ENCODE peak calls at places on chromosomes 2 and 18, in nine cellular contexts. O is stomach, B is GM23338, M is IMR-90, R is A549, D is left ventricle myocardium inferior, E is adrenal gland, Y is tibial artery, I is hepatocyte. G is an unnamed sample. For H3K4me1, the result is how much of the 10 kb centered on the place peaks cover.

GRCh38 chr2:133044556-133044955 is 374.6 kb upstream of the LYPD1 start:
- DNase-seq in O (no peak), B (no peak), M (no peak), R (no peak), D (no peak), E (no peak), Y (no peak), I (no peak), G (no peak)

GRCh38 chr2:85255456-85255812 is 72.4 kb downstream of the TGOLN2 start:
- DNase-seq in O (no peak), B (peak), M (no peak), R (no peak), D (no peak), E (no peak), Y (no peak), I (no peak), G (no peak)

GRCh38 chr18:49584431-49584830 is 22.6 kb downstream of the LIPG start:
- DNase-seq in O (no peak), B (no peak), M (no peak), R (no peak), D (no peak), E (no peak), Y (no peak), I (no peak), G (no peak)

GRCh38 chr2:167771628-167772027 is 475.8 kb downstream of the STK39 start:
- DNase-seq in O (no peak), B (peak), M (no peak), R (no peak), D (no peak), E (no peak), Y (no peak), I (no peak), G (no peak)

GRCh38 chr2:189222440-189222839 is 42.9 kb upstream of the COL5A2 start:
- DNase-seq in O (peak), B (no peak), M (no peak), R (no peak), D (peak), E (no peak), Y (peak), I (peak), G (peak)

GRCh38 chr18:1361931-1362330 is 457.3 kb downstream of the ADCYAP1 start:
- DNase-seq in O (no peak), B (no peak), M (no peak), R (no peak), D (no peak), E (no peak), Y (no peak), I (no peak), G (no peak)

GRCh38 chr2:130864830-130865229 is 28.1 kb downstream of the ARHGEF4 start:
- DNase-seq in O (peak), B (no peak), M (peak), R (no peak), D (peak), E (peak), Y (peak), I (peak), G (no peak)

GRCh38 chr2:226994775-226995174 is 158.9 kb downstream of the RHBDD1 start:
- DNase-seq in O (no peak), B (no peak), M (no peak), R (no peak), D (no peak), E (no peak), Y (no peak), I (no peak), G (no peak)

GRCh38 chr18:79964330-79965118 is at the start of gene HSBP1L1:
- DNase-seq in O (peak), B (peak), M (no peak), R (peak), D (peak), E (peak), Y (no peak), I (peak), G (peak)

GRCh38 chr18:22912149-22912548 is 21.0 kb upstream of the RBBP8 start:
- DNase-seq in O (no peak), B (no peak), M (no peak), R (no peak), D (no peak), E (no peak), Y (no peak), I (no peak), G (no peak)

GRCh38 chr2:154692927-154693326 is 5.6 kb upstream of the KCNJ3 start:
- DNase-seq in O (no peak), B (no peak), M (no peak), R (no peak), D (no peak), E (no peak), Y (peak), I (peak), G (no peak)

GRCh38 chr2:64214281-64215115 is 70.3 kb upstream of the PELI1 start:
- DNase-seq in O (no peak), B (no peak), M (no peak), R (no peak), D (no peak), E (no peak), Y (no peak), I (no peak), G (no peak)

GRCh38 chr2:227528803-227529202 is 56.8 kb downstream of the AGFG1 start:
- DNase-seq in O (no peak), B (no peak), M (no peak), R (no peak), D (no peak), E (no peak), Y (no peak), I (no peak), G (no peak)

GRCh38 chr18:13611616-13612110 is 114.7 kb downstream of the FAM210A start:
- DNase-seq in O (no peak), B (peak), M (peak), R (no peak), D (peak), E (peak), Y (peak), I (peak), G (peak)

GRCh38 chr2:235600406-235600805 is 106.6 kb downstream of the AGAP1 start:
- DNase-seq in O (no peak), B (no peak), M (no peak), R (no peak), D (no peak), E (no peak), Y (no peak), I (no peak), G (no peak)

GRCh38 chr2:222760301-222760897 is 88.9 kb downstream of the MOGAT1 start:
- DNase-seq in O (no peak), B (no peak), M (no peak), R (no peak), D (no peak), E (no peak), Y (no peak), I (no peak), G (no peak)

GRCh38 chr2:131105950-131106801 is 1.0 kb downstream of the PLEKHB2 start:
- DNase-seq in O (peak), B (peak), M (peak), R (peak), D (no peak), E (peak), Y (peak), I (peak), G (peak)

GRCh38 chr2:85648619-85649018 is 19.4 kb downstream of the SFTPB start:
- DNase-seq in O (no peak), B (peak), M (peak), R (peak), D (no peak), E (no peak), Y (no peak), I (peak), G (no peak)

GRCh38 chr18:48000701-48001100 is 70.2 kb upstream of the SMAD2 start:
- DNase-seq in O (no peak), B (no peak), M (no peak), R (no peak), D (no peak), E (no peak), Y (no peak), I (no peak), G (no peak)

GRCh38 chr2:50849205-50849604 is 182.7 kb downstream of the NRXN1 start:
- DNase-seq in O (no peak), B (peak), M (no peak), R (no peak), D (no peak), E (no peak), Y (no peak), I (no peak), G (no peak)

GRCh38 chr18:59881728-59882685 is 17.8 kb upstream of the PMAIP1 start:
- DNase-seq in O (no peak), B (no peak), M (peak), R (no peak), D (no peak), E (no peak), Y (no peak), I (peak), G (no peak)

GRCh38 chr2:238459081-238459629 is 32.4 kb downstream of the ASB1 start:
- DNase-seq in O (peak), B (no peak), M (peak), R (no peak), D (peak), E (peak), Y (peak), I (no peak), G (peak)

GRCh38 chr2:67213270-67213670 is 183.9 kb upstream of the ETAA1 start:
- DNase-seq in O (no peak), B (peak), M (no peak), R (no peak), D (no peak), E (no peak), Y (no peak), I (no peak), G (no peak)

GRCh38 chr2:217356795-217357194 is 496.9 kb upstream of the TNP1 start:
- DNase-seq in O (no peak), B (peak), M (no peak), R (no peak), D (no peak), E (peak), Y (peak), I (no peak), G (peak)
- H3K4me3 ChIP-seq in O (no peak), B (no peak), M (no peak), R (no peak), D (no peak), E (no peak), Y (no peak), I (no peak), G (no peak)

GRCh38 chr18:77068890-77069312 is 63.7 kb downstream of the MBP start:
- DNase-seq in O (no peak), B (no peak), M (peak), R (no peak), D (no peak), E (no peak), Y (no peak), I (no peak), G (peak)
- H3K4me1 ChIP-seq in O (half or more), B (under half), M (half or more), R (half or more), D (half or more), E (under half), Y (under half), I (under half), G (half or more)

DNA sequence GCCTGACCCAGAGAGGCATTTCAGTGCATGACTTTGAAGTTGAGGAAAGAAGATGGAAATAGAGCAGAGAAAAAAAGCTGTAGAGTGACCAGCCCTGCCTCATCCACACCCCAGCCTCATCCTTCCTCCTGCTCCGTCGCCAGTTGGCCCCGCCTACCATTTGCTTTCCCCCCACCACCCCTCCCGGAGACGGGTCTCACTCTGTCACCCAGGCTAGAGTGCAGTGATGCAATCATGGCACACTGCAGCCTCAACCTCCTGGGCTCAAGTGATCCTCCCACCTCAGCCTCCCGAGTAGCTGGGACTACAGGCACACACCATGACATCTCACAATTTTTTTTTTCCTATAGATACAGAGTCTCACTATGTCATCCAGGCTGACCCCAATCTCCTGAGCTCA is 200.8 kb downstream of the EPHA4 start:
- DNase-seq in O (no peak), B (no peak), M (no peak), R (no peak), D (no peak), E (no peak), Y (no peak), I (no peak), G (no peak)
- TF ChIP-seq CTCF in O (no peak), B (no peak), M (no peak), R (no peak), D (no peak), E (no peak), Y (no peak), I (no peak), G (no peak)

GRCh38 chr2:11411768-11412448 is 54.1 kb downstream of the E2F6 start:
- DNase-seq in O (peak), B (peak), M (peak), R (no peak), D (no peak), E (peak), Y (no peak), I (peak), G (no peak)
- H3K4me3 ChIP-seq in O (peak), B (no peak), M (peak), R (peak), D (peak), E (no peak), Y (peak), I (no peak), G (peak)

DNA sequence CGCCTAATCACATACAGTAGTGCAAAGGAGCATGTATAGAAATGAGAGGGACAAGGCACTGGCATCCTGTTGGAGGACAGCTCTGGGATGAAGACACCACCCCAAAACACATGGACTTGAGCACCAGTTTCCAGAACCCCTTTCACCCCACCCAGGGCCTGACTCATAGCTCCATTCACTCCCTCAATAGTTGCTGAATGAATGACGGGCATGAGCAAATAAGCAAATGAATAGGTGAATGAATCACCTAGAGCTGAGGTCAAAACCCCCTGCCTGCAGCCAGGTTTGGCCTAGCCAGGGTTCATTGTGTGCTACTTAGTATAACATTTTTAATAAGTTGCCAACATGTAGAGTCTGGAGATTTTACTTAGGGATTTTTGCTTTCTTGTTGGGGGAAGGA is 66.4 kb downstream of the NRP2 start:
- DNase-seq in O (no peak), B (peak), M (peak), R (peak), D (no peak), E (no peak), Y (no peak), I (no peak), G (no peak)
- H3K4me1 ChIP-seq in O (under half), B (under half), M (under half), R (half or more), D (under half), E (under half), Y (under half), I (under half), G (under half)

GRCh38 chr2:241223211-241224067 is 35.0 kb downstream of the ANO7 start:
- DNase-seq in O (no peak), B (no peak), M (peak), R (no peak), D (peak), E (peak), Y (no peak), I (no peak), G (peak)

GRCh38 chr2:241225545-241225944 is 37.1 kb downstream of the ANO7 start:
- DNase-seq in O (no peak), B (no peak), M (no peak), R (no peak), D (peak), E (no peak), Y (no peak), I (no peak), G (peak)

GRCh38 chr2:241224851-241225438 is 36.5 kb downstream of the ANO7 start:
- DNase-seq in O (no peak), B (no peak), M (no peak), R (no peak), D (peak), E (no peak), Y (no peak), I (no peak), G (peak)

GRCh38 chr2:241225983-241226382 is 37.5 kb downstream of the ANO7 start:
- DNase-seq in O (no peak), B (no peak), M (no peak), R (no peak), D (peak), E (no peak), Y (no peak), I (no peak), G (peak)

GRCh38 chr2:241224068-241224850 is 35.8 kb downstream of the ANO7 start:
- DNase-seq in O (no peak), B (peak), M (peak), R (no peak), D (peak), E (peak), Y (no peak), I (no peak), G (peak)
- TF ChIP-seq CTCF in O (no peak), B (peak), M (peak), R (no peak), D (no peak), E (no peak), Y (no peak), I (no peak), G (no peak)

DNA sequence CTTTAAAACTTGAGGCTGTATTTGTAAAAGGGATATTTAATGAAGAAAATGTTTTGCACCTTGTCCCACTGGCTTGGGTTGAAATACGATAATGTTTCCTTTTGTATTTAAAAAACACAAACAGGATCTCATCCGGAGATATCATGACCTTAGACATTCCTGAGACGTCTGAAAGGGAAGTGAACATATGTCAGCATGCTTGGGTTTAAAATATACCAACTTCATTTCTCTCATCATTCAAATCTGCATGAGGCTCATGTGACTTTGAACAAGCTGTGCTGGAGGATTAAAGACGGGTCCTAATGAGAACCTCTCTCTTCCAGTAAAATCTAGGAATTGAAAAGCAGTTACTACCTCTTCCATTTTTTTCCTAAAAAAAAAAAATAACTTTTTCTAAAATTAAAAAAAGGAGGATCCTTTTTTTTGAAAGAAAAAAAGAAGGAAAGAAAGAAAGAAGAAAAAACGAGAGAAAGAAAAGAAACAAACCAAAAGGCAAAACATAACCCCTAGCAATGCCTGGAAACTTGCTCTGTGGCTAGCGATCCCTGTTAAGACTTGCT is 106.8 kb upstream of the ZFP36L2 start:
- DNase-seq in O (no peak), B (no peak), M (no peak), R (no peak), D (no peak), E (no peak), Y (no peak), I (no peak), G (no peak)
- H3K4me3 ChIP-seq in O (no peak), B (no peak), M (no peak), R (no peak), D (peak), E (no peak), Y (no peak), I (no peak), G (peak)

DNA sequence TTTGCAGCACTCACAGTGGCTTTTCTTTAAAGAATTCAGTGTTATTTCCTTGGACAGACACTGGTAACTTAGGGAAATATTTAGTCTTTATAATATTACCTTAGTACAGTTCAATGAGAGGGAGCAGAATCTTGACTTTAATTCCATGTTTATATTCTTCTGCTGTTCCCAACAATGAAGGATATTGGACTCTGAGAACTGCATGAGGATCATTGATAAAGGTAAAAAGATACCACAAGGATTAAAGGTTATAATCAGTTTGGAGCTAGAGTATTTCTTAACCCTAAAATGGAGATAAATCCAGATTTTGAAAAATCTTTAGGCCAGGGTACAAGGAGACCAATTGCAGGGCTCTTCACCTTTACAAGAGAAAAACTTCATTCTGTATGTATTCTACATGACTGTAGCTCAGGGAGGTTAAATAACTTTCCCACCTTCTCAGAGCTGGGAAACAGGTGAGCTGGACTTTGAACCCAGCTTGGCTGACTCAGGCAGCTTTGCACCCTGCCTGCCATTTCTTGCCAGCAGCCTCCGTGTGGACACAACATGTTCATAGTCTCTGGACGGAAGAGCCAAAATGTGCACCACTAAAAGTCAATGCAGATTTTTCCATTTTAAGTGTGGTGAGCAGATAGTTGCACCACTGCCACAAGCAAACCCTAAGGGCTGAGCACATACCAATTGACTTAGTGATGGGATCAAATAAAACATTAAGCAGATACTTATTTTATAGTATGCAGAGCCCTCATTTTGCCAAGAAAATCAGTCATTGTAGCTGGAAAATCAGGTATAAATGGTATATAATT is 26.7 kb downstream of the UPP2 start:
- DNase-seq in O (peak), B (no peak), M (no peak), R (no peak), D (no peak), E (no peak), Y (no peak), I (peak), G (no peak)
- H3K4me1 ChIP-seq in O (under half), B (under half), M (under half), R (under half), D (under half), E (under half), Y (under half), I (half or more), G (under half)

G was measured in psoas muscle.